ENCODE peak calls at places on chromosomes 1 and 21, in seven cellular contexts. T is glutamatergic neuron; F is fibroblast of lung; L is central memory CD4-positive, alpha-beta T cell; X is hippocampal formation; N is cerebellar cortex; P is GM23338. A is an unnamed sample.

GRCh38 chr21:39063517-39063916 is 119.7 kb downstream of the PSMG1 start:
- DNase-seq in T (no peak), F (no peak), L (no peak), X (no peak), N (no peak), P (no peak), A (no peak)

GRCh38 chr1:202671388-202671787 is 38.9 kb downstream of the SYT2 start:
- DNase-seq in T (no peak), F (no peak), L (no peak), X (no peak), N (peak), P (no peak), A (no peak)

GRCh38 chr1:214271174-214271858 is 9.6 kb upstream of the SMYD2 start:
- DNase-seq in T (no peak), F (no peak), L (no peak), X (no peak), N (no peak), P (peak), A (peak)

GRCh38 chr1:183032122-183032921 is 9.1 kb downstream of the LAMC1 start:
- DNase-seq in T (no peak), F (peak), L (no peak), X (no peak), N (no peak), P (no peak), A (no peak)

GRCh38 chr1:235206533-235207201 is 45.6 kb upstream of the RBM34 start:
- DNase-seq in T (no peak), F (no peak), L (no peak), X (no peak), N (no peak), P (no peak), A (no peak)

GRCh38 chr1:29650041-29650400 is 413.7 kb downstream of the PTPRU start:
- DNase-seq in T (no peak), F (no peak), L (no peak), X (no peak), N (no peak), P (no peak), A (peak)

GRCh38 chr1:216913966-216914365 is 190.7 kb upstream of the ESRRG start:
- DNase-seq in T (no peak), F (no peak), L (no peak), X (no peak), N (no peak), P (no peak), A (no peak)

GRCh38 chr1:207698822-207699483 is 52.9 kb upstream of the CD46 start:
- DNase-seq in T (peak), F (peak), L (peak), X (peak), N (peak), P (peak), A (no peak)

GRCh38 chr21:22575165-22575584 is 1577.0 kb downstream of the NCAM2 start:
- DNase-seq in T (no peak), F (no peak), L (no peak), X (no peak), N (no peak), P (peak), A (peak)